ENCODE peak calls at places on chromosomes 16 and 17, in five cellular contexts. D, F, O, R and Y are unnamed samples.
A peak's percentile ranks its signal among the peaks of the same experiment; 100 is the strongest.

GRCh38 chr16:76784530-76784929 is 406.5 kb upstream of the MON1B start:
- DNase-seq in F (no peak), O (no peak), R (no peak), D (no peak), Y (no peak)

GRCh38 chr16:85543536-85543935 is 69.6 kb upstream of the GSE1 start:
- DNase-seq in D (no peak), O (no peak), F (no peak), R (no peak), Y (no peak)

GRCh38 chr17:29760279-29760721 is 137.6 kb upstream of the CORO6 start:
- DNase-seq in O (no peak), F (no peak), R (peak; percentile 14), D (no peak), Y (peak; percentile 29)

GRCh38 chr16:67481561-67482259 is 753 bp upstream of the ATP6V0D1 start:
- DNase-seq in F (peak; percentile 56), R (no peak), D (no peak), O (no peak), Y (peak; percentile 70)

GRCh38 chr17:28982191-28982793 is 23.5 kb downstream of the SEZ6 start:
- DNase-seq in O (no peak), R (no peak), F (no peak), D (no peak), Y (peak; percentile 16)

GRCh38 chr17:50661795-50662391 is 27.2 kb downstream of the ABCC3 start:
- DNase-seq in F (peak; percentile 77), O (no peak), D (no peak), R (peak; percentile 100), Y (peak; percentile 90)

GRCh38 chr17:60514053-60514452 is 12.0 kb downstream of the APPBP2 start:
- DNase-seq in O (no peak), R (no peak), D (no peak), F (no peak), Y (no peak)

GRCh38 chr17:7281953-7282751 is 634 bp downstream of the SLC2A4 start:
- DNase-seq in O (no peak), R (no peak), D (no peak), F (no peak), Y (no peak)

GRCh38 chr16:2673066-2673999 is 9.0 kb upstream of the KCTD5 start:
- DNase-seq in F (peak; percentile 97), R (peak; percentile 86), D (peak; percentile 89), O (peak; percentile 71), Y (peak; percentile 97)
- TF ChIP-seq EP300 in F (no peak), R (no peak), D (peak; percentile 27), O (no peak), Y (no peak)

GRCh38 chr17:17824119-17824779 is 12.5 kb downstream of the SREBF1 start:
- DNase-seq in R (no peak), D (no peak), O (no peak), F (no peak), Y (no peak)

GRCh38 chr17:17824780-17825614 is 11.8 kb downstream of the SREBF1 start:
- DNase-seq in D (no peak), R (no peak), F (no peak), O (no peak), Y (no peak)

GRCh38 chr17:17826340-17826708 is 10.5 kb downstream of the SREBF1 start:
- DNase-seq in D (no peak), F (no peak), O (no peak), R (no peak), Y (no peak)

GRCh38 chr17:17822189-17822978 is 14.4 kb downstream of the SREBF1 start:
- DNase-seq in F (peak; percentile 68), D (peak; percentile 81), O (no peak), R (no peak), Y (no peak)

DNA sequence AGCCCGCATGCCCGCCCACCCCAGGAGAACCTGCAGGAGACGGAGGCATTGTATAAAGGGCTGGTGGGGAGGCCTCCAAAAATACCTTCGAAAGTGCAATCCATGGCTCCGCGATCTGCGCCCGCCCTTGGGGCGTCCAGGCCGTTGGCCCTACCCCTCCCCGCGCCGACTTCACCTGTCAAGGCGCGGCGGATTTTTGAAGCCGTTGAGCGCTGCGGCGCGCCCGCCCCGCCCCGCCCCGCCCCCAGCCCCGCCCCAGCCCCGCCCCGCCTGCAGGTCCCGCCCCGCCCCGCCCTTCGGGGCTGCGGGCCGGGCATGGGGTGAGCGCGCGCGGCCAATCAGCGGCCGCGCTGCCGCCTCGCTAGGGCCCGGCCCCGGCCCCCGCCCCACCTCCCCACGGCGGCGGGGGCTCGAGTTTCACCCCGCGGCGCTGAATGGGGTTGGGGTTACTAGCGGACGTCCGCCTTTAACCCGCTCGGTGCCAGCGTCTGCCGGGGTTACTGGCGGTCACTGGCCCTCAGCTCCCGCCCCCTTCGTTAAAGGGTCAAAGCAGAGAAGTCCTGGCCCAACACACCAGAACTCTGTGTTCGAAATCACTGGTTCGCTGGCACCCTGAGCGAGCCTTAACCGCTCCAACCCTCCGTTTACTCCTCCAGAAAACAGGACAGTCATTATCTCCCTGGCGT is 13.2 kb downstream of the SREBF1 start:
- DNase-seq in O (no peak), D (peak; percentile 77), F (peak; percentile 89), R (peak; percentile 98), Y (peak; percentile 89)
- TF ChIP-seq POLR2A in O (no peak), D (peak; percentile 26), F (no peak), R (no peak), Y (peak; percentile 52)

GRCh38 chr17:42050360-42051012 is at the start of gene C17orf113:
- DNase-seq in R (peak; percentile 89), F (peak; percentile 62), D (no peak), O (no peak), Y (peak; percentile 61)

GRCh38 chr17:42052478-42052877 is 2.1 kb upstream of the C17orf113 start:
- DNase-seq in F (no peak), D (no peak), O (no peak), R (no peak), Y (no peak)

GRCh38 chr17:42051645-42052044 is 1.2 kb upstream of the C17orf113 start:
- DNase-seq in R (no peak), D (no peak), O (no peak), F (no peak), Y (no peak)

GRCh38 chr17:42049834-42050359 is 504 bp downstream of the C17orf113 start:
- DNase-seq in R (peak; percentile 70), F (no peak), D (no peak), O (no peak), Y (no peak)

GRCh38 chr17:42051013-42051400 is 606 bp upstream of the C17orf113 start:
- DNase-seq in O (no peak), F (no peak), D (no peak), R (no peak), Y (no peak)
- TF ChIP-seq EP300 in O (no peak), F (no peak), D (no peak), R (no peak), Y (no peak)

GRCh38 chr16:727291-727977 is 528 bp downstream of the HAGHL start:
- DNase-seq in D (no peak), R (no peak), F (no peak), O (no peak), Y (peak; percentile 36)
- TF ChIP-seq POLR2A in D (no peak), R (no peak), F (no peak), O (peak; percentile 8), Y (peak; percentile 6)

DNA sequence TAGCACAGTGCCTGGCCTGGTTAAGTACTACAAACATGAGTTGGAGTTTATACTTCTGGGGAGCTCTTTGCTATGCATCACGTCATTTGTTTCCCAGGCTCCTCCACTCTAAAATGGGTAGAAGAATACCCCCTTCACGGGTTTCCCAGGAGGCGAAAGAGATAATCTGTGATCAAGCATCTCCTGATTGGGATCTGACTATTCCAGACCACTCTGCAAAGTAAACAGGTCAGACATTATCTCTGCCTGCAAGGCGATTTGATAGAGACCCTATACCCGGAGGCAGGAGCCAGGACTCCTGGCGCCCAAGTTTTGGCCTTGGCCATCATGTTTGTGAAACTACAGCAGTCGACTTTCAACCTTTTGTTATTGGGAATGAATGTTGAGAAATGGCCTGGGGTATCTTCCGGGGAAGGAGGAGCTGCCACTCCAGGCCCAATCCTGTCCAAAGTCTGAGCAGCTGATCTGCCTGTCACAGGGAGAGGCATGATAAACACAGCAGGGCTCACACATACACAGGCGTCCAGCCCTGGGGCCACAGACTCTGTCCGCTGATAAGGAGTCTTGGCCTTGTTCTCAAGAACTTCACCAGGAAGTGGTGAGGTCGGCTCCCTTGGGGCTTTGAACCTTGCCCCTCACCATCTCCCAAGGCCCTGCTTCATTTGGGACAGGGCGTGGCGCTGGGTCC is 199.9 kb downstream of the MAF start:
- DNase-seq in D (no peak), F (peak; percentile 72), R (no peak), O (no peak), Y (peak; percentile 64)
- TF ChIP-seq EP300 in D (no peak), F (no peak), R (no peak), O (no peak), Y (no peak)

GRCh38 chr16:1831537-1832075 is 4.6 kb downstream of the FAHD1 start:
- DNase-seq in O (no peak), D (no peak), R (no peak), F (no peak), Y (no peak)

GRCh38 chr16:1828645-1829410 is 1.8 kb downstream of the FAHD1 start:
- DNase-seq in R (no peak), D (no peak), F (no peak), O (no peak), Y (no peak)

GRCh38 chr16:1832831-1833454 is 5.9 kb downstream of the FAHD1 start:
- DNase-seq in F (no peak), D (no peak), R (no peak), O (no peak), Y (no peak)

GRCh38 chr16:1826691-1827573 is at the start of the genes FAHD1 and HAGH:
- DNase-seq in R (peak; percentile 99), O (peak; percentile 83), D (peak; percentile 88), F (peak; percentile 94), Y (peak; percentile 94)

DNA sequence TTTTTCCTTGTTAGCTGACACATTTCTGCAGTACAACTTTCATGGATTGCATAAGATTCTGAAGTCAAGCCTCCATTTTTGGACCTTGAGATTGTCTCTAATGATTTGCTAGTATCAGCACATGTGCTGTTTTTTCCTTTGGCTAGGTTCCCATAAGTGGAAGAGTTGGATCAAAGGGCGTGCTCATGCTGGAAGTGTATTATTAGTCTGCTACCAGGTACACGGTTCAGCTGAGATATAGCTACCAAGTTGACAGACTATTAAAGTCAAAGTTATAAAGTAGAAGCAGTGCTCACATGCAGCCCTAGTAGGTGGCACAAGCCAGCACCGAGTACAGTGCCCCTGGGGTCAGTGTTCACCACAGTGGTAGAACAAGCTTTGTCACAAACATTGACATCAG is 3.2 kb downstream of the FAHD1 start:
- DNase-seq in F (peak; percentile 47), O (no peak), D (no peak), R (no peak), Y (peak; percentile 49)
- TF ChIP-seq POLR2A in F (no peak), O (no peak), D (no peak), R (no peak), Y (peak; percentile 30)

DNA sequence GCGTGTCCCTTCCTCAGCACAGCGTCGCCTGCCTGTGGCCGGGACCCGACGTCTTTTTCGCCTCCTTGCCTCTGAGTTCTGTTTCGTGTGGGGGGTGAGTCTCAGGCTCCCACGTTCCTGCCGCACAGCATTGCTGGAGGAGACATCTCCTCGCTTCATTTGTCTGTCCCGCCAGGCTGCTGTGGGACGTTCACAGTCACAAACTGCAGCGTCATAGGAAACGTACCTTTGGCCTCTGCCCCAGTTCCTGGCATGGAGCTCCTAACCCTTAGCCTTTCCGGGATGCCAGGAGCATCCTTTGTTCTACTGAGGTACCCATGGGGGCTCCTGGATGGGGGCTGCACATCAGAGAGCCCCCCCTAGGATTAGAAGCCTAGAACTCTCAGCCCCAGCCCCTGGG is 18.2 kb upstream of the CBFA2T3 start:
- DNase-seq in R (no peak), F (no peak), O (no peak), D (no peak), Y (no peak)
- TF ChIP-seq EP300 in R (no peak), F (no peak), O (no peak), D (no peak), Y (no peak)